ENCODE peak calls at places on chromosomes 5 and 9, in nine cellular contexts. E is prostate gland, X is keratinocyte, Y is coronary artery, L is psoas muscle, A is transverse colon, Z is neural crest cell, N is cardiac fibroblast, K is RWPE1. D is an unnamed sample.

GRCh38 chr9:133377721-133378216 is 1.6 kb downstream of the STKLD1 start:
- DNase-seq in E (no peak), X (no peak), Y (no peak), L (no peak), A (no peak), Z (no peak), N (peak; percentile 42), K (no peak), D (no peak)

GRCh38 chr5:171166766-171167165 is 142.3 kb upstream of the TLX3 start:
- DNase-seq in E (no peak), X (no peak), Y (no peak), L (no peak), A (no peak), Z (no peak), N (no peak), K (no peak), D (no peak)

GRCh38 chr9:14722391-14723035 is at the start of gene CER1:
- DNase-seq in E (no peak), X (no peak), Y (no peak), L (no peak), A (no peak), Z (no peak), N (no peak), K (no peak), D (no peak)

GRCh38 chr5:65364907-65365306 is 116.8 kb downstream of the ADAMTS6 start:
- DNase-seq in E (no peak), X (no peak), Y (no peak), L (no peak), A (no peak), Z (no peak), N (peak; percentile 31), K (no peak), D (no peak)

GRCh38 chr5:58922392-58923171 is 339.7 kb downstream of the RAB3C start:
- DNase-seq in E (peak; percentile 88), X (no peak), Y (peak; percentile 95), L (peak; percentile 93), A (peak; percentile 72), Z (no peak), N (peak; percentile 75), K (no peak), D (no peak)

GRCh38 chr5:76673125-76673524 is 42.8 kb upstream of the F2R start:
- DNase-seq in E (no peak), X (no peak), Y (no peak), L (no peak), A (no peak), Z (no peak), N (no peak), K (no peak), D (no peak)

GRCh38 chr9:17222932-17223331 is 88.1 kb downstream of the CNTLN start:
- DNase-seq in E (no peak), X (no peak), Y (no peak), L (no peak), A (no peak), Z (no peak), N (no peak), K (no peak), D (no peak)

GRCh38 chr9:121707477-121708424 is 56.3 kb downstream of the DAB2IP start:
- DNase-seq in E (no peak), X (no peak), Y (no peak), L (no peak), A (no peak), Z (no peak), N (no peak), K (no peak), D (no peak)

GRCh38 chr5:9269024-9269423 is 276.9 kb downstream of the SEMA5A start:
- DNase-seq in E (no peak), X (peak; percentile 33), Y (no peak), L (no peak), A (no peak), Z (no peak), N (no peak), K (peak; percentile 39), D (no peak)

GRCh38 chr9:21970800-21971620 is 23.2 kb downstream of the CDKN2A start:
- DNase-seq in E (no peak), X (no peak), Y (no peak), L (peak; percentile 51), A (no peak), Z (no peak), N (no peak), K (no peak), D (no peak)

GRCh38 chr9:94210616-94211603 is 48.2 kb upstream of the ZNF169 start:
- DNase-seq in E (no peak), X (no peak), Y (no peak), L (no peak), A (no peak), Z (no peak), N (no peak), K (peak; percentile 29), D (no peak)

GRCh38 chr5:38378579-38378978 is 120.2 kb downstream of the EGFLAM start:
- DNase-seq in E (no peak), X (no peak), Y (no peak), L (no peak), A (no peak), Z (no peak), N (no peak), K (no peak), D (no peak)

GRCh38 chr5:62124266-62124665 is 181.7 kb upstream of the KIF2A start:
- DNase-seq in E (no peak), X (no peak), Y (no peak), L (no peak), A (no peak), Z (no peak), N (no peak), K (no peak), D (no peak)

GRCh38 chr9:98328770-98329169 is 73.3 kb upstream of the TBC1D2 start:
- DNase-seq in E (no peak), X (no peak), Y (no peak), L (no peak), A (no peak), Z (no peak), N (no peak), K (no peak), D (no peak)

GRCh38 chr5:146541956-146542849 is 26.2 kb upstream of the GPR151 start:
- DNase-seq in E (peak; percentile 66), X (no peak), Y (peak; percentile 82), L (peak; percentile 76), A (peak; percentile 77), Z (peak; percentile 81), N (peak; percentile 71), K (peak; percentile 82), D (peak; percentile 88)

GRCh38 chr9:68739631-68740174 is 34.7 kb downstream of the PIP5K1B start:
- DNase-seq in E (no peak), X (no peak), Y (no peak), L (no peak), A (peak; percentile 66), Z (no peak), N (peak; percentile 20), K (no peak), D (no peak)

GRCh38 chr9:88992556-88992955 is 1.3 kb downstream of the S1PR3 start:
- DNase-seq in E (no peak), X (no peak), Y (peak; percentile 72), L (no peak), A (no peak), Z (no peak), N (peak; percentile 41), K (no peak), D (no peak)

GRCh38 chr9:35696520-35697215 is 6.9 kb upstream of the TPM2 start:
- DNase-seq in E (peak; percentile 39), X (peak; percentile 25), Y (no peak), L (peak; percentile 74), A (peak; percentile 77), Z (peak; percentile 49), N (peak; percentile 62), K (peak; percentile 77), D (no peak)

GRCh38 chr5:115770466-115770865 is 46.0 kb downstream of the CDO1 start:
- DNase-seq in E (no peak), X (no peak), Y (no peak), L (no peak), A (no peak), Z (no peak), N (no peak), K (no peak), D (no peak)

GRCh38 chr5:43409809-43410271 is 2.4 kb downstream of the CCL28 start:
- DNase-seq in E (peak; percentile 56), X (no peak), Y (no peak), L (no peak), A (peak; percentile 84), Z (no peak), N (no peak), K (no peak), D (no peak)

GRCh38 chr9:99748690-99749089 is 73.0 kb upstream of the NR4A3 start:
- DNase-seq in E (no peak), X (no peak), Y (no peak), L (no peak), A (no peak), Z (no peak), N (no peak), K (no peak), D (no peak)

GRCh38 chr5:54738118-54738972 is 220.8 kb downstream of the SNX18 start:
- DNase-seq in E (no peak), X (no peak), Y (no peak), L (peak; percentile 84), A (peak; percentile 60), Z (no peak), N (peak; percentile 51), K (no peak), D (no peak)

GRCh38 chr5:128764910-128765309 is 200.4 kb upstream of the SLC27A6 start:
- DNase-seq in E (no peak), X (no peak), Y (no peak), L (no peak), A (no peak), Z (no peak), N (no peak), K (no peak), D (no peak)
- TF ChIP-seq CTCF in E (no peak), X (no peak), Y (no peak), L (no peak), A (no peak), Z (no peak), N (no peak), K (no peak), D (no peak)

GRCh38 chr9:103152473-103152872 is 157.3 kb downstream of the CYLC2 start:
- DNase-seq in E (no peak), X (no peak), Y (no peak), L (no peak), A (no peak), Z (no peak), N (no peak), K (no peak), D (no peak)
- TF ChIP-seq CTCF in E (no peak), X (no peak), Y (no peak), L (no peak), A (no peak), Z (no peak), N (peak; percentile 26), K (no peak), D (no peak)

DNA sequence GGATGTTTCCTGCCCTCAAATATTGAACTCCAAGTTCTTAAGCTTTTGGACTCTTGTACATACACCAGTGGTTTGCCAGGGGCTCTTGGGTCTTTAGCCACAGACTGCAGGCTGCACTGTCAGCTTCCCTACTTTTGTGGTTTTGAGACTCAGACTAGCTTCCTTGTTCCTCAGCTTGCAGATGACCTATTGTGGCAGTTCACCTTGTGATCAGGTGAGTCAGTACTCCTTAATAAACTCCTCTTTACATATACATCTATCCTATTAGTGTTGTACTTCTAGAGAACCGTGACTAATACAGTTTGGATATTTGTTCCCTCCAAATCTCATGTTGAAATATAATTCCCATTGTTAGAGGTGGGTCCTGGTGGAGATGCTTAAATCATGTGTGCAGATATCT is 681.9 kb upstream of the ARRDC3 start:
- DNase-seq in E (no peak), X (no peak), Y (no peak), L (no peak), A (no peak), Z (no peak), N (no peak), K (no peak), D (no peak)
- TF ChIP-seq CTCF in E (no peak), X (no peak), Y (no peak), L (no peak), A (no peak), Z (no peak), N (no peak), K (no peak), D (no peak)

GRCh38 chr5:152884006-152884405 is 478.9 kb upstream of the NMUR2 start:
- DNase-seq in E (no peak), X (no peak), Y (no peak), L (no peak), A (no peak), Z (no peak), N (no peak), K (no peak), D (no peak)
- TF ChIP-seq CTCF in E (no peak), X (no peak), Y (no peak), L (no peak), A (no peak), Z (no peak), N (no peak), K (no peak), D (no peak)